ENCODE peak calls at places on chromosomes 6 and 20, in ten cellular contexts. H, O, N, W, I, J, M, E, X and Y are unnamed samples.

GRCh38 chr20:54255157-54255556 is 47.3 kb downstream of the PFDN4 start:
- DNase-seq in N (no peak), O (no peak), J (no peak), M (peak; percentile 92), I (no peak), E (no peak), H (no peak), X (no peak), W (no peak), Y (no peak)

GRCh38 chr6:37092851-37093727 is 76.9 kb upstream of the PIM1 start:
- DNase-seq in E (no peak), N (no peak), O (no peak), X (no peak), M (no peak), I (no peak), J (no peak), H (no peak), W (no peak), Y (no peak)

GRCh38 chr6:151553416-151554158 is 59.8 kb downstream of the CCDC170 start:
- DNase-seq in H (no peak), W (no peak), N (no peak), M (no peak), X (no peak), I (no peak), J (no peak), E (no peak), O (no peak), Y (no peak)

GRCh38 chr20:62320581-62321354 is 18.0 kb downstream of the ADRM1 start:
- DNase-seq in H (no peak), X (no peak), I (no peak), M (peak; percentile 27), J (peak; percentile 42), E (no peak), W (no peak), O (no peak), N (no peak), Y (no peak)

GRCh38 chr6:90369024-90369519 is 72.4 kb upstream of the BACH2 start:
- DNase-seq in E (peak; percentile 75), W (peak; percentile 100), I (no peak), H (no peak), N (no peak), O (peak; percentile 64), J (peak; percentile 53), M (peak; percentile 100), X (peak; percentile 86), Y (peak; percentile 43)

GRCh38 chr20:38130687-38131587 is 34.1 kb downstream of the TGM2 start:
- DNase-seq in E (no peak), N (no peak), I (no peak), O (peak; percentile 18), H (no peak), W (no peak), M (no peak), J (no peak), X (no peak), Y (no peak)

GRCh38 chr6:45577836-45578504 is 200.2 kb upstream of the SUPT3H start:
- DNase-seq in H (no peak), O (no peak), E (no peak), J (no peak), N (no peak), I (no peak), X (no peak), M (peak; percentile 49), W (no peak), Y (no peak)

GRCh38 chr20:38060536-38060935 is 27.0 kb downstream of the RPRD1B start:
- DNase-seq in I (no peak), E (no peak), X (peak; percentile 55), O (no peak), M (peak; percentile 22), H (no peak), W (peak; percentile 70), N (no peak), J (no peak), Y (no peak)

GRCh38 chr6:113909224-113909856 is 52.2 kb downstream of the MARCKS start:
- DNase-seq in O (no peak), I (peak; percentile 73), E (no peak), M (peak; percentile 86), W (peak; percentile 79), H (no peak), X (peak; percentile 24), N (no peak), J (peak; percentile 8), Y (peak; percentile 50)

GRCh38 chr20:62149532-62150235 is 6.1 kb downstream of the SS18L1 start:
- DNase-seq in O (no peak), M (no peak), H (no peak), E (no peak), J (no peak), W (no peak), N (no peak), I (no peak), X (peak; percentile 65), Y (no peak)

GRCh38 chr6:78942451-78942850 is 75.1 kb downstream of the IRAK1BP1 start:
- DNase-seq in J (no peak), X (no peak), M (peak; percentile 47), N (no peak), O (no peak), W (peak; percentile 42), E (no peak), H (no peak), I (no peak), Y (no peak)

GRCh38 chr6:111530777-111531176 is 47.8 kb upstream of the REV3L start:
- DNase-seq in X (no peak), J (no peak), E (no peak), O (no peak), W (no peak), N (no peak), I (no peak), H (no peak), M (no peak), Y (no peak)

GRCh38 chr6:157539900-157540752 is 159.1 kb downstream of the ZDHHC14 start:
- DNase-seq in I (no peak), W (no peak), X (no peak), H (no peak), M (no peak), E (no peak), N (no peak), O (no peak), J (no peak), Y (no peak)

GRCh38 chr20:23631226-23631822 is 6.4 kb downstream of the CST3 start:
- DNase-seq in O (no peak), E (no peak), X (no peak), N (no peak), I (no peak), H (no peak), M (no peak), W (no peak), J (no peak), Y (no peak)

GRCh38 chr6:26457407-26457795 is 354 bp upstream of the BTN2A1 start:
- DNase-seq in W (no peak), I (no peak), X (no peak), O (peak; percentile 34), E (no peak), J (no peak), H (no peak), N (no peak), M (no peak), Y (no peak)

GRCh38 chr20:59571591-59572314 is 32.6 kb upstream of the PHACTR3 start:
- DNase-seq in N (no peak), I (peak; percentile 2), W (peak; percentile 51), E (peak; percentile 66), H (peak; percentile 42), J (peak; percentile 69), X (peak; percentile 82), O (peak; percentile 72), M (peak; percentile 51), Y (peak; percentile 20)

GRCh38 chr20:59144179-59144830 is 19.3 kb upstream of the ZNF831 start:
- DNase-seq in E (no peak), M (no peak), N (no peak), H (no peak), O (no peak), J (peak; percentile 86), I (no peak), W (no peak), X (no peak), Y (no peak)